ENCODE peak calls at places on chromosomes 3 and 15, in six cellular contexts. One of them, this sample, is unnamed.

GRCh38 chr15:59299919-59300617 is 72.6 kb downstream of the MYO1E start:
- DNase-seq in activated naive CD8-positive, alpha-beta T cell treated with anti-CD3 and anti-CD28 coated beads, Interleukin-2, amount 50 U/mL, for 24 hours: peak; percentile 73
- DNase-seq in frontal cortex: no peak
- DNase-seq in activated gamma-delta T cell treated with Interleukin-2 at 50 U/mL for 16 hours: peak; percentile 73
- DNase-seq in DMS153: peak; percentile 37
- DNase-seq in GM10248: peak; percentile 70
- DNase-seq in this sample: peak; percentile 78

GRCh38 chr3:76991165-76991564 is 48.7 kb upstream of the ROBO2 start:
- DNase-seq in activated naive CD8-positive, alpha-beta T cell treated with anti-CD3 and anti-CD28 coated beads, Interleukin-2, amount 50 U/mL, for 24 hours: no peak
- DNase-seq in activated gamma-delta T cell treated with Interleukin-2 at 50 U/mL for 16 hours: no peak
- DNase-seq in frontal cortex: no peak
- DNase-seq in GM10248: no peak
- DNase-seq in DMS153: no peak
- DNase-seq in this sample: no peak

GRCh38 chr3:65658398-65658797 is 380.3 kb downstream of the MAGI1 start:
- DNase-seq in activated gamma-delta T cell treated with Interleukin-2 at 50 U/mL for 16 hours: no peak
- DNase-seq in DMS153: no peak
- DNase-seq in frontal cortex: no peak
- DNase-seq in GM10248: no peak
- DNase-seq in activated naive CD8-positive, alpha-beta T cell treated with anti-CD3 and anti-CD28 coated beads, Interleukin-2, amount 50 U/mL, for 24 hours: no peak
- DNase-seq in this sample: no peak

GRCh38 chr15:38861108-38861507 is 296.5 kb upstream of the RASGRP1 start:
- DNase-seq in frontal cortex: no peak
- DNase-seq in GM10248: no peak
- DNase-seq in DMS153: no peak
- DNase-seq in activated gamma-delta T cell treated with Interleukin-2 at 50 U/mL for 16 hours: no peak
- DNase-seq in activated naive CD8-positive, alpha-beta T cell treated with anti-CD3 and anti-CD28 coated beads, Interleukin-2, amount 50 U/mL, for 24 hours: no peak
- DNase-seq in this sample: no peak

GRCh38 chr15:95884276-95884675 is 446.2 kb upstream of the NR2F2 start:
- DNase-seq in DMS153: no peak
- DNase-seq in activated naive CD8-positive, alpha-beta T cell treated with anti-CD3 and anti-CD28 coated beads, Interleukin-2, amount 50 U/mL, for 24 hours: no peak
- DNase-seq in activated gamma-delta T cell treated with Interleukin-2 at 50 U/mL for 16 hours: no peak
- DNase-seq in frontal cortex: no peak
- DNase-seq in GM10248: no peak
- DNase-seq in this sample: no peak

GRCh38 chr15:29571728-29572454 is 250.4 kb downstream of the TJP1 start:
- DNase-seq in activated gamma-delta T cell treated with Interleukin-2 at 50 U/mL for 16 hours: no peak
- DNase-seq in activated naive CD8-positive, alpha-beta T cell treated with anti-CD3 and anti-CD28 coated beads, Interleukin-2, amount 50 U/mL, for 24 hours: no peak
- DNase-seq in frontal cortex: no peak
- DNase-seq in DMS153: no peak
- DNase-seq in GM10248: no peak
- DNase-seq in this sample: no peak

GRCh38 chr3:194097141-194097880 is 38.6 kb upstream of the HES1 start:
- DNase-seq in GM10248: no peak
- DNase-seq in activated gamma-delta T cell treated with Interleukin-2 at 50 U/mL for 16 hours: no peak
- DNase-seq in frontal cortex: no peak
- DNase-seq in DMS153: no peak
- DNase-seq in activated naive CD8-positive, alpha-beta T cell treated with anti-CD3 and anti-CD28 coated beads, Interleukin-2, amount 50 U/mL, for 24 hours: no peak
- DNase-seq in this sample: no peak

GRCh38 chr15:80577552-80578205 is 117.4 kb upstream of the ABHD17C start:
- DNase-seq in activated gamma-delta T cell treated with Interleukin-2 at 50 U/mL for 16 hours: no peak
- DNase-seq in DMS153: no peak
- DNase-seq in GM10248: no peak
- DNase-seq in frontal cortex: no peak
- DNase-seq in activated naive CD8-positive, alpha-beta T cell treated with anti-CD3 and anti-CD28 coated beads, Interleukin-2, amount 50 U/mL, for 24 hours: no peak
- DNase-seq in this sample: no peak

GRCh38 chr15:65730560-65731172 is 61.4 kb downstream of the DENND4A start:
- DNase-seq in frontal cortex: no peak
- DNase-seq in activated gamma-delta T cell treated with Interleukin-2 at 50 U/mL for 16 hours: no peak
- DNase-seq in GM10248: no peak
- DNase-seq in DMS153: no peak
- DNase-seq in activated naive CD8-positive, alpha-beta T cell treated with anti-CD3 and anti-CD28 coated beads, Interleukin-2, amount 50 U/mL, for 24 hours: no peak
- DNase-seq in this sample: no peak

GRCh38 chr3:69009559-69010410 is 3.7 kb downstream of the EOGT start:
- DNase-seq in GM10248: no peak
- DNase-seq in activated naive CD8-positive, alpha-beta T cell treated with anti-CD3 and anti-CD28 coated beads, Interleukin-2, amount 50 U/mL, for 24 hours: no peak
- DNase-seq in DMS153: no peak
- DNase-seq in activated gamma-delta T cell treated with Interleukin-2 at 50 U/mL for 16 hours: no peak
- DNase-seq in frontal cortex: no peak
- DNase-seq in this sample: no peak

GRCh38 chr3:127090218-127091160 is 102.4 kb upstream of the PRR23E start:
- DNase-seq in activated gamma-delta T cell treated with Interleukin-2 at 50 U/mL for 16 hours: no peak
- DNase-seq in GM10248: no peak
- DNase-seq in frontal cortex: no peak
- DNase-seq in activated naive CD8-positive, alpha-beta T cell treated with anti-CD3 and anti-CD28 coated beads, Interleukin-2, amount 50 U/mL, for 24 hours: no peak
- DNase-seq in DMS153: no peak
- DNase-seq in this sample: no peak

GRCh38 chr3:73475717-73476116 is 149.0 kb downstream of the PDZRN3 start:
- DNase-seq in DMS153: no peak
- DNase-seq in GM10248: no peak
- DNase-seq in frontal cortex: no peak
- DNase-seq in activated gamma-delta T cell treated with Interleukin-2 at 50 U/mL for 16 hours: no peak
- DNase-seq in activated naive CD8-positive, alpha-beta T cell treated with anti-CD3 and anti-CD28 coated beads, Interleukin-2, amount 50 U/mL, for 24 hours: no peak
- DNase-seq in this sample: no peak

GRCh38 chr3:50491023-50491422 is 12.4 kb downstream of the CACNA2D2 start:
- DNase-seq in frontal cortex: no peak
- DNase-seq in activated naive CD8-positive, alpha-beta T cell treated with anti-CD3 and anti-CD28 coated beads, Interleukin-2, amount 50 U/mL, for 24 hours: no peak
- DNase-seq in GM10248: peak; percentile 49
- DNase-seq in activated gamma-delta T cell treated with Interleukin-2 at 50 U/mL for 16 hours: no peak
- DNase-seq in DMS153: no peak
- DNase-seq in this sample: no peak

GRCh38 chr3:115388825-115389224 is 234.5 kb upstream of the GAP43 start:
- DNase-seq in activated gamma-delta T cell treated with Interleukin-2 at 50 U/mL for 16 hours: no peak
- DNase-seq in GM10248: no peak
- DNase-seq in DMS153: no peak
- DNase-seq in activated naive CD8-positive, alpha-beta T cell treated with anti-CD3 and anti-CD28 coated beads, Interleukin-2, amount 50 U/mL, for 24 hours: no peak
- DNase-seq in frontal cortex: no peak
- DNase-seq in this sample: no peak

GRCh38 chr3:149435936-149436885 is 38.3 kb upstream of the TM4SF4 start:
- DNase-seq in activated gamma-delta T cell treated with Interleukin-2 at 50 U/mL for 16 hours: no peak
- DNase-seq in frontal cortex: no peak
- DNase-seq in activated naive CD8-positive, alpha-beta T cell treated with anti-CD3 and anti-CD28 coated beads, Interleukin-2, amount 50 U/mL, for 24 hours: no peak
- DNase-seq in GM10248: no peak
- DNase-seq in DMS153: no peak
- DNase-seq in this sample: no peak

This sample was measured in activated T-cell treated with anti-CD3 and anti-CD28 coated beads, Interleukin-2, amount 50 U/mL, for 48 hours.